ENCODE peak calls at places on chromosome 14, in nine cellular contexts. P is mammary epithelial cell, Z is right atrium auricular region, E is HCT116, S is kidney epithelial cell, X is esophagus squamous epithelium, D is ovary, Y is fibroblast of lung, G is AG09309. M is an unnamed sample.
A peak's percentile ranks its signal among the peaks of the same experiment; 100 is the strongest.

GRCh38 chr14:64729386-64730060 is 25.3 kb downstream of the PLEKHG3 start:
- DNase-seq in Z (no peak), E (no peak), Y (no peak), S (no peak), G (no peak), P (no peak), X (no peak), D (no peak), M (no peak)

GRCh38 chr14:34012978-34013713 is 62.3 kb upstream of the EGLN3 start:
- DNase-seq in Y (no peak), E (no peak), D (no peak), P (no peak), Z (no peak), S (no peak), X (no peak), G (no peak), M (no peak)

GRCh38 chr14:23425169-23425568 is 10.3 kb downstream of the MYH7 start:
- DNase-seq in D (no peak), S (no peak), P (no peak), E (no peak), Y (no peak), Z (no peak), X (no peak), G (no peak), M (no peak)

GRCh38 chr14:54108481-54109471 is 152.2 kb upstream of the BMP4 start:
- DNase-seq in S (peak; percentile 49), Y (peak; percentile 98), P (peak; percentile 75), Z (no peak), D (no peak), E (peak; percentile 48), X (no peak), G (no peak), M (peak; percentile 97)

GRCh38 chr14:73397810-73398209 is 60.5 kb downstream of the NUMB start:
- DNase-seq in D (no peak), Z (no peak), E (no peak), X (no peak), G (no peak), S (no peak), P (no peak), Y (no peak), M (no peak)

GRCh38 chr14:90849787-90850444 is 33.7 kb upstream of the TTC7B start:
- DNase-seq in S (no peak), Y (no peak), D (no peak), Z (no peak), E (no peak), G (no peak), P (no peak), X (no peak), M (no peak)

GRCh38 chr14:103880334-103880985 is 33.1 kb upstream of the PPP1R13B start:
- DNase-seq in G (peak; percentile 31), Z (peak; percentile 83), S (peak; percentile 34), E (no peak), Y (peak; percentile 64), P (peak; percentile 43), D (peak; percentile 83), X (no peak), M (peak; percentile 54)

GRCh38 chr14:57390806-57391562 is 598 bp downstream of the NAA30 start:
- DNase-seq in X (peak; percentile 41), S (no peak), E (no peak), P (peak; percentile 49), D (no peak), Y (peak; percentile 50), Z (no peak), G (no peak), M (no peak)

GRCh38 chr14:62253931-62254330 is 491.7 kb downstream of the SNAPC1 start:
- DNase-seq in P (no peak), Z (no peak), Y (no peak), X (no peak), E (no peak), S (no peak), G (no peak), D (no peak), M (no peak)

GRCh38 chr14:23577004-23577681 is 1.4 kb downstream of the JPH4 start:
- DNase-seq in E (no peak), S (no peak), G (no peak), Z (no peak), X (no peak), P (no peak), D (peak; percentile 50), Y (no peak), M (no peak)

GRCh38 chr14:102218688-102219087 is 79.0 kb downstream of the WDR20 start:
- DNase-seq in S (no peak), Z (no peak), X (no peak), Y (no peak), D (no peak), E (no peak), G (no peak), P (no peak), M (no peak)

GRCh38 chr14:68510201-68510600 is 282.7 kb downstream of the ZFP36L1 start:
- DNase-seq in Z (peak; percentile 58), G (peak; percentile 84), X (no peak), S (no peak), P (no peak), Y (peak; percentile 86), E (no peak), D (peak; percentile 64), M (peak; percentile 8)

GRCh38 chr14:50397461-50398196 is 948 bp upstream of the CDKL1 start:
- DNase-seq in D (peak; percentile 30), Y (no peak), Z (no peak), G (no peak), P (peak; percentile 57), X (no peak), E (no peak), S (no peak), M (no peak)

GRCh38 chr14:92683041-92683440 is 65.4 kb downstream of the LGMN start:
- DNase-seq in G (no peak), P (no peak), Y (no peak), X (no peak), S (no peak), Z (no peak), E (no peak), D (no peak), M (no peak)

GRCh38 chr14:70289138-70289537 is 70.3 kb downstream of the COX16 start:
- DNase-seq in G (no peak), S (no peak), Z (no peak), E (no peak), D (no peak), X (no peak), P (no peak), Y (no peak), M (no peak)

GRCh38 chr14:100410056-100410565 is 87.0 kb downstream of the SLC25A47 start:
- DNase-seq in Z (no peak), E (no peak), Y (peak; percentile 82), D (no peak), X (no peak), S (no peak), G (no peak), P (peak; percentile 75), M (peak; percentile 83)

GRCh38 chr14:23121401-23121800 is 2.3 kb upstream of the CEBPE start:
- DNase-seq in E (no peak), S (peak; percentile 55), Z (no peak), G (peak; percentile 31), X (no peak), D (peak; percentile 70), Y (peak; percentile 82), P (no peak), M (peak; percentile 41)

GRCh38 chr14:95440951-95441350 is 75.5 kb downstream of the SYNE3 start:
- DNase-seq in G (no peak), D (no peak), E (no peak), Y (peak; percentile 13), S (no peak), Z (no peak), X (no peak), P (no peak), M (no peak)

GRCh38 chr14:99715266-99716000 is 31.3 kb downstream of the CYP46A1 start:
- DNase-seq in Z (peak; percentile 46), E (no peak), X (no peak), D (no peak), G (no peak), S (no peak), P (no peak), Y (no peak), M (no peak)

GRCh38 chr14:74660167-74660566 is 48.1 kb upstream of the LTBP2 start:
- DNase-seq in E (no peak), S (no peak), Y (peak; percentile 19), X (no peak), Z (no peak), G (no peak), D (no peak), P (no peak), M (no peak)

GRCh38 chr14:90837355-90837754 is 21.1 kb upstream of the TTC7B start:
- DNase-seq in S (no peak), Y (peak; percentile 56), X (no peak), Z (no peak), E (no peak), D (no peak), G (no peak), P (no peak), M (no peak)

GRCh38 chr14:96098309-96098998 is 59.3 kb downstream of the C14orf132 start:
- DNase-seq in D (no peak), Y (peak; percentile 53), P (peak; percentile 46), E (peak; percentile 64), S (no peak), X (no peak), G (no peak), Z (no peak), M (peak; percentile 26)

GRCh38 chr14:20836668-20837338 is 34.2 kb upstream of the RNASE1 start:
- DNase-seq in Y (peak; percentile 5), G (no peak), D (no peak), X (no peak), Z (no peak), P (peak; percentile 22), S (no peak), E (peak; percentile 66), M (no peak)
- TF ChIP-seq CTCF in Y (peak; percentile 20), G (peak; percentile 59), D (no peak), X (peak; percentile 22), Z (no peak), P (peak; percentile 66), S (peak; percentile 51), E (peak; percentile 77), M (peak; percentile 43)

DNA sequence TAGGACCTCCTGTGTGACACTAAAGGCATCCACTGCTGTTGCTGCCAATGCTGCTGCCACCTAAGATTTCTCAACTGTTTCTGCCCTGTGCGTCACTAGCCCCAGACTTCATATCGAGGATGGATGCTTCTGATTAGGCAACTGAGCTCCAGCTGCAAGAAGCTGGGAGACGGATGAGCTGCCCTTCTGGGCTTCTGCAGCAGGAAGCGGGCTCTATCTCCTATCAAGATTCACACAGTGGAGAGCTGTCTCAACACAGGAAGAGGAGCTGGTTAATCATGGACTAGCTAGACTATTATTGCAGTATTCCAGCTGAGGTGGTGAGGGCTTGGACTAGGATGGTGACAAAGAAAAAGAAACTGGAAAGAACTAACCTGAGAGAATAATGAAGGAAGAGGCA is 59.2 kb upstream of the PELI2 start:
- DNase-seq in X (no peak), D (no peak), E (no peak), P (no peak), S (peak; percentile 62), Z (no peak), G (no peak), Y (no peak), M (no peak)
- H3K4me3 ChIP-seq in X (no peak overlapping the region), D (no peak overlapping the region), E (no peak overlapping the region), P (no peak overlapping the region), S (no peak overlapping the region), Z (no peak overlapping the region), G (no peak overlapping the region), Y (no peak overlapping the region), M (no peak overlapping the region)

GRCh38 chr14:32224731-32225377 is 21.8 kb upstream of the RNU6-8 start:
- DNase-seq in P (peak; percentile 60), E (no peak), X (no peak), S (peak; percentile 47), Y (peak; percentile 71), D (no peak), Z (no peak), G (no peak), M (peak; percentile 47)
- TF ChIP-seq CTCF in P (peak; percentile 67), E (peak; percentile 67), X (peak; percentile 38), S (peak; percentile 76), Y (peak; percentile 52), D (no peak), Z (peak; percentile 12), G (peak; percentile 59), M (peak; percentile 59)

GRCh38 chr14:94112513-94113060 is 2.1 kb downstream of the IFI27 start:
- DNase-seq in D (no peak), P (no peak), Z (no peak), Y (no peak), G (no peak), X (no peak), S (no peak), E (no peak), M (no peak)
- H3K4me3 ChIP-seq in D (no peak overlapping the region), P (no peak overlapping the region), Z (peak overlapping the region; percentile 43), Y (no peak overlapping the region), G (no peak overlapping the region), X (no peak overlapping the region), S (no peak overlapping the region), E (no peak overlapping the region), M (no peak overlapping the region)

M was measured in astrocyte of the cerebellum.